ENCODE peak calls at places on chromosomes 3 and 15, in seven cellular contexts. V is left ventricle myocardium inferior; F is stimulated activated CD4-positive, alpha-beta T cell treated with anti-CD3 and anti-CD28 coated beads, TNF-alpha, amount 100 ng/mL, for 48 hours; G is AG09309; I is posterior cingulate gyrus; P is NCI-H2081; J is lung. D is an unnamed sample.

GRCh38 chr3:25471081-25471768 is 43.2 kb downstream of the RARB start:
- DNase-seq in P (no peak), G (no peak), J (no peak), I (no peak), F (no peak), V (peak), D (no peak)

GRCh38 chr15:80138962-80139361 is 13.8 kb upstream of the FAH start:
- DNase-seq in P (no peak), G (no peak), I (no peak), J (no peak), F (no peak), V (no peak), D (no peak)

GRCh38 chr3:184765730-184766074 is 46.3 kb upstream of the VPS8 start:
- DNase-seq in V (no peak), F (no peak), P (no peak), J (no peak), I (no peak), G (no peak), D (no peak)

GRCh38 chr3:122944671-122945151 is 82.9 kb downstream of the SEMA5B start:
- DNase-seq in J (no peak), P (no peak), F (no peak), I (no peak), V (no peak), G (peak), D (no peak)

GRCh38 chr3:18428036-18428435 is 2.9 kb upstream of the SATB1 start:
- DNase-seq in V (no peak), P (no peak), F (no peak), I (no peak), J (no peak), G (no peak), D (no peak)

GRCh38 chr3:153210116-153210515 is 48.1 kb downstream of the RAP2B start:
- DNase-seq in I (no peak), F (no peak), G (no peak), P (no peak), V (no peak), J (no peak), D (no peak)

GRCh38 chr3:195207056-195207455 is 63.9 kb downstream of the XXYLT1 start:
- DNase-seq in P (no peak), G (no peak), V (no peak), I (no peak), J (peak), F (no peak), D (no peak)

GRCh38 chr15:40953713-40954074 is 423 bp downstream of the CHAC1 start:
- DNase-seq in F (no peak), G (no peak), P (no peak), J (no peak), V (no peak), I (no peak), D (peak)

GRCh38 chr3:156109989-156110388 is 10.4 kb upstream of the KCNAB1 start:
- DNase-seq in F (no peak), G (no peak), J (no peak), P (no peak), V (no peak), I (peak), D (no peak)

GRCh38 chr3:14803101-14803980 is 15.4 kb upstream of the FGD5 start:
- DNase-seq in G (no peak), F (no peak), I (no peak), V (peak), J (no peak), P (no peak), D (no peak)

GRCh38 chr3:179322481-179323196 is at the start of gene ZNF639:
- DNase-seq in J (peak), F (peak), P (peak), G (no peak), V (peak), I (peak), D (peak)

GRCh38 chr3:31377045-31377642 is 155.6 kb upstream of the STT3B start:
- DNase-seq in J (peak), G (peak), F (no peak), P (no peak), I (no peak), V (no peak), D (no peak)

GRCh38 chr15:44720460-44721185 is 9.3 kb downstream of the B2M start:
- DNase-seq in F (no peak), P (no peak), V (no peak), J (no peak), I (no peak), G (no peak), D (no peak)

GRCh38 chr15:80473574-80474223 is 69.5 kb downstream of the ARNT2 start:
- DNase-seq in F (no peak), J (no peak), G (no peak), P (no peak), V (no peak), I (no peak), D (no peak)

GRCh38 chr3:168025076-168025475 is 70.6 kb downstream of the GOLIM4 start:
- DNase-seq in P (no peak), G (peak), F (no peak), V (no peak), J (no peak), I (no peak), D (no peak)

GRCh38 chr3:135973846-135974245 is 8.3 kb downstream of the PPP2R3A start:
- DNase-seq in J (no peak), P (no peak), F (no peak), G (no peak), I (no peak), V (no peak), D (no peak)

GRCh38 chr15:63015618-63016017 is 26.9 kb upstream of the TPM1 start:
- DNase-seq in I (no peak), P (no peak), G (no peak), F (no peak), J (no peak), V (no peak), D (no peak)

GRCh38 chr3:148223266-148223665 is 474.4 kb upstream of the AGTR1 start:
- DNase-seq in J (no peak), G (peak), V (no peak), P (no peak), I (no peak), F (no peak), D (no peak)

GRCh38 chr15:60272623-60273022 is 125.2 kb downstream of the ANXA2 start:
- DNase-seq in J (no peak), V (no peak), P (no peak), G (no peak), I (no peak), F (no peak), D (no peak)

GRCh38 chr15:48040166-48040817 is 80.5 kb upstream of the SLC24A5 start:
- DNase-seq in V (no peak), G (peak), I (peak), F (no peak), P (no peak), J (no peak), D (no peak)

GRCh38 chr3:172078721-172079120 is 39.3 kb downstream of the FNDC3B start:
- DNase-seq in I (no peak), J (no peak), G (no peak), P (no peak), F (no peak), V (no peak), D (no peak)

GRCh38 chr3:105253225-105253624 is 113.5 kb upstream of the ALCAM start:
- DNase-seq in J (peak), F (no peak), P (peak), I (no peak), V (no peak), G (no peak), D (no peak)

GRCh38 chr15:62712455-62712839 is 330.1 kb upstream of the TPM1 start:
- DNase-seq in J (no peak), V (no peak), G (no peak), P (no peak), F (no peak), I (no peak), D (no peak)

GRCh38 chr15:86522721-86523120 is 443.1 kb downstream of the AGBL1 start:
- DNase-seq in P (no peak), G (no peak), V (no peak), J (no peak), I (no peak), F (no peak), D (no peak)

GRCh38 chr15:91694829-91695205 is 158.7 kb upstream of the SLCO3A1 start:
- DNase-seq in P (no peak), J (peak), V (no peak), G (peak), I (no peak), F (no peak), D (no peak)

GRCh38 chr15:67836134-67836455 is 3.8 kb downstream of the RNU6-1 start:
- DNase-seq in P (no peak), V (no peak), I (no peak), F (no peak), J (no peak), G (no peak), D (no peak)

GRCh38 chr15:40053234-40054055 is 14.5 kb upstream of the SRP14 start:
- DNase-seq in V (no peak), I (no peak), F (no peak), P (no peak), J (no peak), G (no peak), D (no peak)

GRCh38 chr15:78282324-78282723 is 17.1 kb downstream of the SKIC8 start:
- DNase-seq in I (no peak), G (no peak), J (no peak), V (no peak), F (no peak), P (no peak), D (no peak)

GRCh38 chr15:73884159-73884558 is 10.8 kb downstream of the TBC1D21 start:
- DNase-seq in G (no peak), P (no peak), J (no peak), F (no peak), I (no peak), V (no peak), D (no peak)

GRCh38 chr15:31740203-31740602 is 290.1 kb upstream of the CHRNA7 start:
- DNase-seq in F (no peak), G (no peak), V (no peak), J (no peak), P (no peak), I (peak), D (peak)

GRCh38 chr3:190886945-190887344 is 24.5 kb upstream of the GMNC start:
- DNase-seq in J (no peak), P (no peak), I (no peak), G (no peak), F (no peak), V (no peak), D (no peak)

GRCh38 chr3:23941440-23941839 is 3.6 kb upstream of the NR1D2 start:
- DNase-seq in V (no peak), P (no peak), J (no peak), F (no peak), I (no peak), G (no peak), D (no peak)

GRCh38 chr15:90184119-90184785 is 16.9 kb upstream of the SEMA4B start:
- DNase-seq in J (peak), F (no peak), G (peak), P (peak), I (peak), V (peak), D (no peak)

GRCh38 chr3:134381836-134382442 is 7.7 kb upstream of the AMOTL2 start:
- DNase-seq in G (no peak), J (peak), F (no peak), I (no peak), P (no peak), V (no peak), D (no peak)